ENCODE peak calls at places on chromosomes 1 and 21, in six cellular contexts. D is central memory CD4-positive, alpha-beta T cell; K is astrocyte of the cerebellum; I is GM12865; B is kidney tubule cell; G is stimulated activated CD4-positive, alpha-beta T cell treated with anti-CD3 and anti-CD28 coated beads, TNF-alpha, amount 100 ng/mL, for 24 hours. V is an unnamed sample.

GRCh38 chr21:26686278-26686677 is 113.2 kb upstream of the CYYR1 start:
- DNase-seq in D (peak), K (peak), I (peak), B (peak), G (no peak), V (no peak)

GRCh38 chr1:61184035-61184713 is 101.8 kb downstream of the NFIA start:
- DNase-seq in D (no peak), K (peak), I (no peak), B (peak), G (no peak), V (no peak)

GRCh38 chr1:94463765-94464330 is 45.7 kb downstream of the ABCD3 start:
- DNase-seq in D (no peak), K (peak), I (peak), B (peak), G (no peak), V (peak)

GRCh38 chr21:41280115-41280919 is 36.3 kb upstream of the FAM3B start:
- DNase-seq in D (no peak), K (no peak), I (no peak), B (no peak), G (no peak), V (no peak)

GRCh38 chr1:200983035-200983561 is 40.4 kb downstream of the KIF21B start:
- DNase-seq in D (no peak), K (no peak), I (no peak), B (no peak), G (no peak), V (no peak)

GRCh38 chr21:33040215-33040614 is 14.5 kb downstream of the OLIG2 start:
- DNase-seq in D (no peak), K (no peak), I (no peak), B (no peak), G (no peak), V (no peak)

GRCh38 chr1:23693599-23693998 is 2.0 kb downstream of the RPL11 start:
- DNase-seq in D (no peak), K (no peak), I (no peak), B (no peak), G (no peak), V (no peak)

GRCh38 chr1:21254335-21254951 is 35.8 kb downstream of the ECE1 start:
- DNase-seq in D (no peak), K (peak), I (no peak), B (no peak), G (no peak), V (no peak)

GRCh38 chr1:175530167-175530566 is 213.2 kb downstream of the TNR start:
- DNase-seq in D (no peak), K (no peak), I (no peak), B (no peak), G (no peak), V (no peak)

GRCh38 chr1:167197692-167198091 is 23.0 kb upstream of the POU2F1 start:
- DNase-seq in D (no peak), K (no peak), I (no peak), B (no peak), G (no peak), V (no peak)

GRCh38 chr1:187517508-187517907 is 688.8 kb downstream of the PLA2G4A start:
- DNase-seq in D (no peak), K (no peak), I (no peak), B (no peak), G (no peak), V (no peak)

GRCh38 chr21:36424592-36424991 is 39.4 kb downstream of the CHAF1B start:
- DNase-seq in D (no peak), K (no peak), I (no peak), B (no peak), G (no peak), V (no peak)

GRCh38 chr1:109134423-109134822 is 20.5 kb downstream of the ELAPOR1 start:
- DNase-seq in D (no peak), K (no peak), I (no peak), B (no peak), G (no peak), V (no peak)

GRCh38 chr1:61925591-61926298 is 183.5 kb downstream of the PATJ start:
- DNase-seq in D (no peak), K (no peak), I (no peak), B (peak), G (no peak), V (no peak)